ENCODE peak calls at places on chromosomes 7 and 10, in four cellular contexts. I is heart right ventricle, T is tibial artery, C is fibroblast of lung. E is an unnamed sample. For H3K4me1, the result is how much of the 10 kb centered on the place peaks cover.

GRCh38 chr10:100501423-100501822 is 18.2 kb downstream of the SEC31B start:
- DNase-seq in I (no peak), T (no peak), C (no peak), E (no peak)

GRCh38 chr10:100653238-100653956 is 92.0 kb upstream of the PAX2 start:
- DNase-seq in I (no peak), T (no peak), C (no peak), E (no peak)

GRCh38 chr10:124596914-124597676 is 135.5 kb downstream of the LHPP start:
- DNase-seq in I (no peak), T (no peak), C (no peak), E (no peak)

GRCh38 chr10:114816308-114816707 is 5.3 kb upstream of the FHIP2A start:
- DNase-seq in I (no peak), T (no peak), C (no peak), E (no peak)

GRCh38 chr10:48470893-48471805 is 133.7 kb downstream of the ARHGAP22 start:
- DNase-seq in I (no peak), T (no peak), C (peak), E (no peak)

GRCh38 chr7:128056901-128057300 is 25.7 kb upstream of the LRRC4 start:
- DNase-seq in I (no peak), T (no peak), C (peak), E (no peak)

GRCh38 chr10:7417103-7417623 is 6.3 kb upstream of the SFMBT2 start:
- DNase-seq in I (no peak), T (no peak), C (peak), E (no peak)

GRCh38 chr7:154299736-154300135 is 247.5 kb downstream of the DPP6 start:
- DNase-seq in I (no peak), T (no peak), C (no peak), E (no peak)

GRCh38 chr7:128721376-128721775 is 17.8 kb upstream of the CALU start:
- DNase-seq in I (no peak), T (no peak), C (no peak), E (no peak)

GRCh38 chr7:101728128-101728527 is 89.3 kb upstream of the CUX1 start:
- DNase-seq in I (no peak), T (no peak), C (no peak), E (no peak)

GRCh38 chr7:94332571-94332970 is 62.1 kb upstream of the COL1A2 start:
- DNase-seq in I (no peak), T (no peak), C (peak), E (no peak)

GRCh38 chr7:130276796-130277762 is 10.4 kb downstream of the CPA2 start:
- DNase-seq in I (no peak), T (no peak), C (peak), E (no peak)

GRCh38 chr10:850093-850492 is 81.4 kb downstream of the LARP4B start:
- DNase-seq in I (no peak), T (no peak), C (no peak), E (no peak)

GRCh38 chr7:133197972-133198544 is 54.8 kb upstream of the EXOC4 start:
- DNase-seq in I (no peak), T (no peak), C (no peak), E (no peak)

GRCh38 chr10:13987472-13987871 is 343.3 kb downstream of the FRMD4A start:
- DNase-seq in I (no peak), T (no peak), C (peak), E (no peak)

GRCh38 chr7:101563933-101564777 is 64.9 kb downstream of the MYL10 start:
- DNase-seq in I (no peak), T (peak), C (no peak), E (no peak)

GRCh38 chr7:96826089-96826488 is 116.4 kb upstream of the SEM1 start:
- DNase-seq in I (no peak), T (no peak), C (no peak), E (no peak)

GRCh38 chr7:82805527-82805960 is 357.1 kb downstream of the PCLO start:
- DNase-seq in I (no peak), T (no peak), C (peak), E (no peak)

GRCh38 chr7:90212149-90212495 is 582 bp downstream of the STEAP2 start:
- DNase-seq in I (no peak), T (no peak), C (no peak), E (no peak)
- H3K4me3 ChIP-seq in I (peak), T (peak), C (peak), E (peak)

GRCh38 chr10:110821508-110821907 is 50.2 kb upstream of the PDCD4 start:
- DNase-seq in I (peak), T (peak), C (no peak), E (no peak)
- H3K4me1 ChIP-seq in I (half or more), T (half or more), C (under half), E (under half)

DNA sequence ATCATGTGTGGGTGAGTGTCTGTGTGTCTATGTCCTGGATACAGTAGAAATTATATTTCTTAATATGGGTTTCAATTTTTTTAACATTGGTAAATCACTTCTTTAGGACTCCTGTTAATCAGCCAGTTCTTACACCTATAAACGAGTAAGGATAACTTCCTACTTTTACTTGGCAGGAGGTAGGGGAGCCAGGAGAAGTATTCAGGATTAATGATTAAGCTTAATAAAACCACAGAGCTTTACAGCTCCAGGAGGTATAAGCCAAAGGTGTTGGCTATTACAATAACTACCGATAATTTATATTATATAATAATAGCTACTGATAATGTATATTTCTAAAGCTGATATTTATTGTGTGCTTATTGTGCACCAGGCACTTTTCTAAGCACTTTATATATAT is 1.7 kb upstream of the FAM3C start:
- DNase-seq in I (no peak), T (no peak), C (no peak), E (no peak)
- H3K4me3 ChIP-seq in I (no peak), T (no peak), C (no peak), E (no peak)

DNA sequence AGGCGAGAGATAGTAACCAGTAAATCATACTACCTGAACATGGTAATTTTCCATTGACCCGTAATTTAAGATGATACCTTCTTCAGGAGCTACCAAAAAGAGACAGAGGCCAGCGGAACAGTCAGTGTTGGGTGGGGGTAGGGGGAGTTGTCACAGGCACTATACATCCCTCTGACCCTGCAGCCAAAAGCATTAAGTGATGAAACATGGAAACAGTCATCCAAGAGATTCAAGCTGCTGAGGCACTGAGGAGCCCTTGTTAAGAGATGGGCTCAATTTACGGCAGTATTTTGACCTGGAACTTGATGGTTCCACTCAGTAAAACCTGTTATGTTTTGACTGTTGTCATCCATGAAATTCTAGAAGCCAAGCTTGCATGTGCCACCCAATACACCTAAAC is 53.3 kb downstream of the ICA1 start:
- DNase-seq in I (no peak), T (no peak), C (no peak), E (no peak)
- H3K4me1 ChIP-seq in I (under half), T (under half), C (under half), E (under half)

GRCh38 chr7:45026013-45026412 is 26.0 kb downstream of the CCM2 start:
- DNase-seq in I (no peak), T (no peak), C (no peak), E (no peak)

GRCh38 chr7:45026984-45027773 is 27.2 kb downstream of the CCM2 start:
- DNase-seq in I (no peak), T (peak), C (peak), E (no peak)

GRCh38 chr7:45028138-45028919 is 28.3 kb downstream of the CCM2 start:
- DNase-seq in I (no peak), T (peak), C (no peak), E (no peak)

GRCh38 chr7:45028920-45029344 is 28.9 kb downstream of the CCM2 start:
- DNase-seq in I (no peak), T (peak), C (no peak), E (no peak)

DNA sequence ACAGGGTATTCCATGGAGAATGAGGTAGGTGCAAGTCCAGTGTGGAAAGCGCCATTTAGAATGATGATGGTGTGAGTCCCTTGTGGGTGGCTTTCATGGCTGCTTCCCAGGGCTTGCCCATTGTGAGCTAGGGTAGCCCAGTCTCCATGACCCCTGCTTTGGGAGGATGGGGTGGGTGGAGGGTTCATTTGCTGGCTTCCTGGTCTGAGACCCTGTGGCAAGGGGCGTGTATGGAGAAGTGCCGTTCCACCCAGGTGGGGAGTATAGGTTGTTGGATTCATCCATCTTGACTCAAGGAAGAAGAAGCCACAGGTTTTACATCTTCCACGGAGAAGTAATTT is 27.7 kb downstream of the CCM2 start:
- DNase-seq in I (no peak), T (peak), C (no peak), E (no peak)
- H3K4me3 ChIP-seq in I (no peak), T (no peak), C (no peak), E (no peak)

GRCh38 chr7:1922870-1923236 is 252.8 kb downstream of the ELFN1 start:
- DNase-seq in I (no peak), T (no peak), C (no peak), E (no peak)
- H3K4me1 ChIP-seq in I (under half), T (under half), C (under half), E (under half)

DNA sequence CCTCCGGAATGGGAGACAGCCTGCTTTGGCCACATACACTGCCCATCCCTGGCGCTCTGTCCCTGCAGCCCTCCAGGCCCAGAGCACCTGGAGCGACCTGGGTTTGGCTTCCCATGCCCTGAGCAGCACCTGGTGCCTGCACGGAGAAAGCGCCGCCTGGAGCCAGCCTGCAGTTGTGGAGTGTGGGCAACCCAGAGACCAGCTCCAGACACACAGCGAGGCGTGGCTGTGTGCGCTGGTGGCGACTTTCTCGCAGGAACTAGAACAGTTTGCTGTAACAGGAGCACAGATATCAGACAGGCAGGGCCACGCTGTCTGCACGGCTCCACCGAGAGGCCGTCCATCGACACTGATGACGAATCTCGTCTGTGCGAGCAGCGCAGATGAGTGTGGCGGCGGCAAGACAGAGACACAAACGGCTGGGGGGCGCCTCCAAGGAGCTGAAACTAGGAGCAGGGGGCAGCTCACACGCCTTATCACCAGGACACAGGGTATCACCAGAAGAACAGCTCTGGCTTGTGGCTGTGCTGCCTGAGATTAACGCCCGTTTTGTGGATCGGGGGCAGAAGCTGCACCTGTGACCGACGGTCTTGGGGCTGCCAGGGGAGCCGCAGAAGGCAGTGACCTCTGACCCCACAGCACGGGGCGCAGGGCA is 275.3 kb downstream of the DNAJB6 start:
- DNase-seq in I (no peak), T (peak), C (no peak), E (no peak)
- H3K4me3 ChIP-seq in I (no peak), T (no peak), C (no peak), E (no peak)

DNA sequence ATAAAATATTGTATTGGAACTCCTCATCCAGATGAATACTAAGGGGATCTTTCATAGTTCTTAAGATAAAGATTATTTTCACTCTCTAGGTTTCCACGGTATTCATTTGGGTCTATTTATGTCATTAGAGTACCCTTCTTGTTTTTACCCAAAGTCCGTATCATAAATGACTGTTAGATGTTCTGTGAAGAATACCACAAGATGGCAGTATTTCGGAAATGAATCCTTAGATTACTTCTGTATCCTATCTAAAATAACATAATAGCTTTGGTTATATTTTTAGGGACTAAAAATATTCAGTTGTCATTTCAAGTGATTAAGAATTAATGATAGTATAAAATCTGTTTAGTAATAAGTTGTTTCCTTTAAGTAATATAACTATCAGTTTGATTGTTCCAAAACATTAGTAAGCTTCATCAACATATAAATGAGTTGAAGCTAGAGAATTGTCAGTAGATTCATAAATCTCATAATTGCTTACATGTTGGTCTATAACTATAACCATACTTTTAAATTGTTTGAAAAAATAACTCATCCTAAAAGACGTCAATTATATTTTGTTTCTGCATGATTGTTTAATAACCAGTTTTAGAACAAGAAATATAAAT is 337.5 kb upstream of the KCND2 start:
- DNase-seq in I (no peak), T (no peak), C (peak), E (peak)
- H3K4me1 ChIP-seq in I (under half), T (under half), C (under half), E (under half)

GRCh38 chr10:71136036-71136690 is 76.2 kb upstream of the UNC5B start:
- DNase-seq in I (no peak), T (peak), C (no peak), E (no peak)
- H3K4me3 ChIP-seq in I (no peak), T (no peak), C (no peak), E (no peak)